ENCODE peak calls at places on chromosomes 16 and 17, in four cellular contexts. One of them, this sample, is unnamed.

GRCh38 chr17:79811036-79811887 is 14.4 kb upstream of the CBX8 start:
- DNase-seq in activated CD8-positive, alpha-beta T cell treated with anti-CD3 and anti-CD28 coated beads for 36 hours: peak
- DNase-seq in left ventricle myocardium superior: no peak
- DNase-seq in NCI-H1436: peak
- DNase-seq in this sample: peak

GRCh38 chr17:76458580-76459490 is 5.9 kb upstream of the UBE2O start:
- DNase-seq in activated CD8-positive, alpha-beta T cell treated with anti-CD3 and anti-CD28 coated beads for 36 hours: peak
- DNase-seq in left ventricle myocardium superior: peak
- DNase-seq in NCI-H1436: no peak
- DNase-seq in this sample: no peak

GRCh38 chr16:4529085-4530060 is 9.2 kb downstream of the CDIP1 start:
- DNase-seq in activated CD8-positive, alpha-beta T cell treated with anti-CD3 and anti-CD28 coated beads for 36 hours: peak
- DNase-seq in left ventricle myocardium superior: no peak
- DNase-seq in NCI-H1436: no peak
- DNase-seq in this sample: no peak

GRCh38 chr17:17528696-17529652 is 32.8 kb upstream of the RASD1 start:
- DNase-seq in activated CD8-positive, alpha-beta T cell treated with anti-CD3 and anti-CD28 coated beads for 36 hours: no peak
- DNase-seq in left ventricle myocardium superior: peak
- DNase-seq in NCI-H1436: no peak
- DNase-seq in this sample: no peak

GRCh38 chr17:33014751-33015150 is 23.1 kb downstream of the SPACA3 start:
- DNase-seq in activated CD8-positive, alpha-beta T cell treated with anti-CD3 and anti-CD28 coated beads for 36 hours: no peak
- DNase-seq in left ventricle myocardium superior: no peak
- DNase-seq in NCI-H1436: no peak
- DNase-seq in this sample: no peak

GRCh38 chr16:82470506-82471196 is 156.1 kb upstream of the CDH13 start:
- DNase-seq in activated CD8-positive, alpha-beta T cell treated with anti-CD3 and anti-CD28 coated beads for 36 hours: no peak
- DNase-seq in left ventricle myocardium superior: no peak
- DNase-seq in NCI-H1436: no peak
- DNase-seq in this sample: no peak

GRCh38 chr16:84310642-84311041 is 16.0 kb downstream of the WFDC1 start:
- DNase-seq in activated CD8-positive, alpha-beta T cell treated with anti-CD3 and anti-CD28 coated beads for 36 hours: no peak
- DNase-seq in left ventricle myocardium superior: no peak
- DNase-seq in NCI-H1436: no peak
- DNase-seq in this sample: no peak

GRCh38 chr17:31583795-31584340 is 192.4 kb downstream of the RAB11FIP4 start:
- DNase-seq in activated CD8-positive, alpha-beta T cell treated with anti-CD3 and anti-CD28 coated beads for 36 hours: no peak
- DNase-seq in left ventricle myocardium superior: no peak
- DNase-seq in NCI-H1436: no peak
- DNase-seq in this sample: no peak

GRCh38 chr17:8332688-8333087 is 7.0 kb upstream of the ODF4 start:
- DNase-seq in activated CD8-positive, alpha-beta T cell treated with anti-CD3 and anti-CD28 coated beads for 36 hours: no peak
- DNase-seq in left ventricle myocardium superior: peak
- DNase-seq in NCI-H1436: no peak
- DNase-seq in this sample: no peak

GRCh38 chr17:47866941-47867340 is 16.0 kb upstream of the SP6 start:
- DNase-seq in activated CD8-positive, alpha-beta T cell treated with anti-CD3 and anti-CD28 coated beads for 36 hours: no peak
- DNase-seq in left ventricle myocardium superior: no peak
- DNase-seq in NCI-H1436: no peak
- DNase-seq in this sample: no peak

GRCh38 chr16:11100239-11100750 is 155.7 kb downstream of the SOCS1 start:
- DNase-seq in activated CD8-positive, alpha-beta T cell treated with anti-CD3 and anti-CD28 coated beads for 36 hours: peak
- DNase-seq in left ventricle myocardium superior: peak
- DNase-seq in NCI-H1436: no peak
- DNase-seq in this sample: peak

GRCh38 chr16:49617016-49617569 is 238.8 kb downstream of the ZNF423 start:
- DNase-seq in activated CD8-positive, alpha-beta T cell treated with anti-CD3 and anti-CD28 coated beads for 36 hours: no peak
- DNase-seq in left ventricle myocardium superior: no peak
- DNase-seq in NCI-H1436: no peak
- DNase-seq in this sample: no peak

GRCh38 chr16:71709231-71709781 is 15.2 kb downstream of the PHLPP2 start:
- DNase-seq in activated CD8-positive, alpha-beta T cell treated with anti-CD3 and anti-CD28 coated beads for 36 hours: no peak
- DNase-seq in left ventricle myocardium superior: no peak
- DNase-seq in NCI-H1436: no peak
- DNase-seq in this sample: no peak

GRCh38 chr17:61453563-61453962 is 1.3 kb downstream of the TBX4 start:
- DNase-seq in activated CD8-positive, alpha-beta T cell treated with anti-CD3 and anti-CD28 coated beads for 36 hours: no peak
- DNase-seq in left ventricle myocardium superior: no peak
- DNase-seq in NCI-H1436: no peak
- DNase-seq in this sample: no peak

GRCh38 chr17:76586741-76587487 is 1.3 kb upstream of the ST6GALNAC2 start:
- DNase-seq in activated CD8-positive, alpha-beta T cell treated with anti-CD3 and anti-CD28 coated beads for 36 hours: no peak
- DNase-seq in left ventricle myocardium superior: no peak
- DNase-seq in NCI-H1436: peak
- DNase-seq in this sample: no peak

GRCh38 chr17:56594528-56595418 is 1.3 kb downstream of the NOG start:
- DNase-seq in activated CD8-positive, alpha-beta T cell treated with anti-CD3 and anti-CD28 coated beads for 36 hours: peak
- DNase-seq in left ventricle myocardium superior: peak
- DNase-seq in NCI-H1436: no peak
- DNase-seq in this sample: no peak

GRCh38 chr16:86789621-86790051 is 211.3 kb downstream of the FOXL1 start:
- DNase-seq in activated CD8-positive, alpha-beta T cell treated with anti-CD3 and anti-CD28 coated beads for 36 hours: no peak
- DNase-seq in left ventricle myocardium superior: no peak
- DNase-seq in NCI-H1436: no peak
- DNase-seq in this sample: no peak

GRCh38 chr16:54431041-54431996 is 144.7 kb upstream of the IRX3 start:
- DNase-seq in activated CD8-positive, alpha-beta T cell treated with anti-CD3 and anti-CD28 coated beads for 36 hours: no peak
- DNase-seq in left ventricle myocardium superior: no peak
- DNase-seq in NCI-H1436: no peak
- DNase-seq in this sample: no peak

GRCh38 chr16:46583036-46583435 is 38.1 kb downstream of the SHCBP1 start:
- DNase-seq in activated CD8-positive, alpha-beta T cell treated with anti-CD3 and anti-CD28 coated beads for 36 hours: no peak
- DNase-seq in left ventricle myocardium superior: no peak
- DNase-seq in NCI-H1436: no peak
- DNase-seq in this sample: no peak

GRCh38 chr16:75555213-75555706 is 792 bp downstream of the TMEM231 start:
- DNase-seq in activated CD8-positive, alpha-beta T cell treated with anti-CD3 and anti-CD28 coated beads for 36 hours: peak
- DNase-seq in left ventricle myocardium superior: peak
- DNase-seq in NCI-H1436: peak
- DNase-seq in this sample: peak

GRCh38 chr16:19549688-19550087 is 5.8 kb upstream of the VPS35L start:
- DNase-seq in activated CD8-positive, alpha-beta T cell treated with anti-CD3 and anti-CD28 coated beads for 36 hours: no peak
- DNase-seq in left ventricle myocardium superior: no peak
- DNase-seq in NCI-H1436: no peak
- DNase-seq in this sample: no peak

GRCh38 chr16:46830417-46830901 is 521 bp downstream of the C16orf87 start:
- DNase-seq in activated CD8-positive, alpha-beta T cell treated with anti-CD3 and anti-CD28 coated beads for 36 hours: peak
- DNase-seq in left ventricle myocardium superior: peak
- DNase-seq in NCI-H1436: no peak
- DNase-seq in this sample: no peak

GRCh38 chr17:82238562-82239201 is 9.8 kb downstream of the SLC16A3 start:
- DNase-seq in activated CD8-positive, alpha-beta T cell treated with anti-CD3 and anti-CD28 coated beads for 36 hours: peak
- DNase-seq in left ventricle myocardium superior: peak
- DNase-seq in NCI-H1436: peak
- DNase-seq in this sample: no peak

GRCh38 chr16:56994311-56994710 is 5.0 kb downstream of the NLRC5 start:
- DNase-seq in activated CD8-positive, alpha-beta T cell treated with anti-CD3 and anti-CD28 coated beads for 36 hours: no peak
- DNase-seq in left ventricle myocardium superior: no peak
- DNase-seq in NCI-H1436: no peak
- DNase-seq in this sample: no peak

GRCh38 chr17:46768540-46768870 is 50.0 kb downstream of the WNT3 start:
- DNase-seq in activated CD8-positive, alpha-beta T cell treated with anti-CD3 and anti-CD28 coated beads for 36 hours: no peak
- DNase-seq in left ventricle myocardium superior: no peak
- DNase-seq in NCI-H1436: no peak
- DNase-seq in this sample: no peak

This sample was measured in cerebellum.